ENCODE peak calls at places on chromosomes 16 and 17, in seven cellular contexts. J, W, P, Y, B, V and H are unnamed samples.

GRCh38 chr17:32256012-32256694 is 9.5 kb upstream of the RHBDL3 start:
- DNase-seq in J (no peak), Y (no peak), P (no peak), B (no peak), W (no peak), V (no peak), H (no peak)

GRCh38 chr17:81387235-81388060 is 7.8 kb upstream of the BAHCC1 start:
- DNase-seq in P (no peak), W (no peak), Y (peak; percentile 74), J (peak; percentile 72), V (no peak), B (no peak), H (no peak)

GRCh38 chr16:30934827-30935557 is 11.6 kb downstream of the FBXL19 start:
- DNase-seq in J (peak; percentile 44), Y (peak; percentile 56), V (peak; percentile 53), W (no peak), B (no peak), P (peak; percentile 39), H (no peak)

GRCh38 chr17:56679148-56679766 is 85.8 kb downstream of the NOG start:
- DNase-seq in J (peak; percentile 36), Y (peak; percentile 50), V (no peak), B (no peak), P (peak; percentile 64), W (no peak), H (no peak)

GRCh38 chr17:81939881-81940385 is 2.8 kb upstream of the PYCR1 start:
- DNase-seq in W (no peak), P (no peak), V (peak; percentile 78), Y (no peak), B (no peak), J (peak; percentile 56), H (no peak)

GRCh38 chr16:57394444-57394843 is 10.1 kb upstream of the CCL17 start:
- DNase-seq in Y (no peak), V (no peak), B (no peak), P (no peak), W (peak; percentile 2), J (no peak), H (no peak)

GRCh38 chr17:76388966-76389888 is 4.8 kb downstream of the SPHK1 start:
- DNase-seq in Y (no peak), V (no peak), B (no peak), P (no peak), W (no peak), J (no peak), H (no peak)

GRCh38 chr16:19808061-19808621 is 76.5 kb downstream of the GPRC5B start:
- DNase-seq in J (peak; percentile 38), P (no peak), V (no peak), Y (no peak), B (no peak), W (no peak), H (no peak)

GRCh38 chr17:70168044-70168978 is 1.0 kb upstream of the KCNJ2 start:
- DNase-seq in W (peak; percentile 22), Y (peak; percentile 44), P (no peak), B (peak; percentile 33), J (peak; percentile 79), V (peak; percentile 50), H (no peak)

GRCh38 chr17:18139949-18140348 is 31.4 kb downstream of the MYO15A start:
- DNase-seq in J (no peak), P (no peak), V (no peak), B (no peak), Y (peak; percentile 29), W (no peak), H (no peak)

GRCh38 chr17:60321336-60322055 is 70.4 kb downstream of the USP32 start:
- DNase-seq in Y (no peak), W (no peak), V (no peak), P (no peak), B (no peak), J (no peak), H (no peak)

GRCh38 chr17:43914451-43914850 is 7.1 kb upstream of the MPP2 start:
- DNase-seq in V (no peak), W (no peak), P (no peak), B (no peak), Y (no peak), J (no peak), H (no peak)

GRCh38 chr17:15951368-15952047 is 6.6 kb downstream of the ADORA2B start:
- DNase-seq in P (no peak), V (no peak), W (no peak), J (no peak), B (no peak), Y (no peak), H (no peak)

GRCh38 chr16:79882292-79882995 is 281.9 kb upstream of the MAF start:
- DNase-seq in P (no peak), V (no peak), B (no peak), J (no peak), Y (no peak), W (no peak), H (no peak)

GRCh38 chr17:55269894-55270293 is 5.1 kb downstream of the HLF start:
- DNase-seq in P (no peak), B (no peak), J (no peak), V (no peak), Y (no peak), W (no peak), H (no peak)

GRCh38 chr16:69924041-69924775 is 26.9 kb upstream of the CLEC18A start:
- DNase-seq in J (no peak), V (no peak), Y (no peak), W (no peak), P (no peak), B (no peak), H (no peak)

GRCh38 chr16:54748611-54749190 is 182.0 kb upstream of the IRX5 start:
- DNase-seq in J (no peak), Y (no peak), P (no peak), V (no peak), B (no peak), W (no peak), H (no peak)

GRCh38 chr16:29993191-29993902 is 2.1 kb downstream of the HIRIP3 start:
- DNase-seq in J (no peak), Y (no peak), P (no peak), V (no peak), B (no peak), W (no peak), H (no peak)